ENCODE peak calls at places on chromosomes 12 and 14, in four cellular contexts. One of them, this sample, is unnamed.

GRCh38 chr12:97716356-97716755 is 253.8 kb downstream of the RMST start:
- DNase-seq in astrocyte: no peak
- DNase-seq in stomach: no peak
- DNase-seq in CD4-positive, alpha-beta T cell: no peak
- DNase-seq in this sample: no peak

GRCh38 chr14:45891417-45892080 is 638.5 kb upstream of the MIS18BP1 start:
- DNase-seq in stomach: peak; percentile 36
- DNase-seq in CD4-positive, alpha-beta T cell: no peak
- DNase-seq in astrocyte: no peak
- DNase-seq in this sample: peak; percentile 27

GRCh38 chr14:95329941-95330340 is 10.2 kb upstream of the CLMN start:
- DNase-seq in astrocyte: no peak
- DNase-seq in CD4-positive, alpha-beta T cell: no peak
- DNase-seq in stomach: no peak
- DNase-seq in this sample: no peak

GRCh38 chr12:44775916-44776315 is 100.2 kb downstream of the NELL2 start:
- DNase-seq in astrocyte: no peak
- DNase-seq in stomach: no peak
- DNase-seq in CD4-positive, alpha-beta T cell: no peak
- DNase-seq in this sample: no peak

GRCh38 chr12:102950107-102950949 is 7.1 kb upstream of the ASCL1 start:
- DNase-seq in CD4-positive, alpha-beta T cell: no peak
- DNase-seq in astrocyte: no peak
- DNase-seq in stomach: peak; percentile 45
- DNase-seq in this sample: no peak

GRCh38 chr12:43210437-43211197 is 341.4 kb downstream of the ADAMTS20 start:
- DNase-seq in CD4-positive, alpha-beta T cell: no peak
- DNase-seq in stomach: no peak
- DNase-seq in astrocyte: peak; percentile 92
- DNase-seq in this sample: no peak

GRCh38 chr14:32202468-32202865 is 602 bp downstream of the RNU6-8 start:
- DNase-seq in CD4-positive, alpha-beta T cell: no peak
- DNase-seq in astrocyte: no peak
- DNase-seq in stomach: no peak
- DNase-seq in this sample: no peak

GRCh38 chr12:17076335-17076734 is 470.4 kb upstream of the LMO3 start:
- DNase-seq in stomach: no peak
- DNase-seq in CD4-positive, alpha-beta T cell: no peak
- DNase-seq in astrocyte: peak; percentile 4
- DNase-seq in this sample: no peak

GRCh38 chr14:96502621-96503251 is 554 bp downstream of the PAPOLA start:
- DNase-seq in stomach: peak; percentile 59
- DNase-seq in astrocyte: peak; percentile 15
- DNase-seq in CD4-positive, alpha-beta T cell: peak; percentile 3
- DNase-seq in this sample: peak; percentile 38

GRCh38 chr12:52495385-52495784 is 2.3 kb upstream of the KRT6A start:
- DNase-seq in stomach: no peak
- DNase-seq in astrocyte: no peak
- DNase-seq in CD4-positive, alpha-beta T cell: no peak
- DNase-seq in this sample: no peak

GRCh38 chr12:102543931-102544485 is 63.6 kb upstream of the IGF1 start:
- DNase-seq in CD4-positive, alpha-beta T cell: no peak
- DNase-seq in stomach: no peak
- DNase-seq in astrocyte: no peak
- DNase-seq in this sample: no peak

GRCh38 chr14:28676481-28676880 is 90.1 kb upstream of the FOXG1 start:
- DNase-seq in stomach: no peak
- DNase-seq in CD4-positive, alpha-beta T cell: no peak
- DNase-seq in astrocyte: peak; percentile 63
- DNase-seq in this sample: no peak

GRCh38 chr12:87812030-87812429 is 217.2 kb downstream of the C12orf50 start:
- DNase-seq in CD4-positive, alpha-beta T cell: no peak
- DNase-seq in astrocyte: peak; percentile 66
- DNase-seq in stomach: no peak
- DNase-seq in this sample: no peak

GRCh38 chr12:119842380-119842779 is 34.7 kb downstream of the CIT start:
- DNase-seq in CD4-positive, alpha-beta T cell: no peak
- DNase-seq in astrocyte: no peak
- DNase-seq in stomach: no peak
- DNase-seq in this sample: no peak

GRCh38 chr12:80154261-80154660 is 54.9 kb downstream of the OTOGL start:
- DNase-seq in stomach: no peak
- DNase-seq in astrocyte: peak; percentile 27
- DNase-seq in CD4-positive, alpha-beta T cell: no peak
- DNase-seq in this sample: no peak

GRCh38 chr12:103742349-103742784 is 98.7 kb downstream of the NT5DC3 start:
- DNase-seq in stomach: peak; percentile 27
- DNase-seq in CD4-positive, alpha-beta T cell: no peak
- DNase-seq in astrocyte: peak; percentile 10
- DNase-seq in this sample: peak; percentile 58

GRCh38 chr12:93061414-93062099 is 132.5 kb upstream of the EEA1 start:
- DNase-seq in stomach: no peak
- DNase-seq in CD4-positive, alpha-beta T cell: no peak
- DNase-seq in astrocyte: no peak
- DNase-seq in this sample: no peak

GRCh38 chr14:68379510-68380303 is 413.2 kb downstream of the ZFP36L1 start:
- DNase-seq in CD4-positive, alpha-beta T cell: peak; percentile 26
- DNase-seq in astrocyte: peak; percentile 86
- DNase-seq in stomach: no peak
- DNase-seq in this sample: peak; percentile 39

GRCh38 chr12:44930972-44931600 is 55.0 kb upstream of the NELL2 start:
- DNase-seq in CD4-positive, alpha-beta T cell: no peak
- DNase-seq in stomach: no peak
- DNase-seq in astrocyte: peak; percentile 34
- DNase-seq in this sample: no peak

GRCh38 chr12:122199484-122200355 is 3.8 kb upstream of the B3GNT4 start:
- DNase-seq in stomach: no peak
- DNase-seq in astrocyte: no peak
- DNase-seq in CD4-positive, alpha-beta T cell: no peak
- DNase-seq in this sample: no peak

GRCh38 chr12:16691624-16692023 is 85.7 kb upstream of the LMO3 start:
- DNase-seq in CD4-positive, alpha-beta T cell: no peak
- DNase-seq in stomach: no peak
- DNase-seq in astrocyte: no peak
- DNase-seq in this sample: no peak

GRCh38 chr12:15688838-15689237 is 100.3 kb downstream of the EPS8 start:
- DNase-seq in astrocyte: no peak
- DNase-seq in CD4-positive, alpha-beta T cell: no peak
- DNase-seq in stomach: no peak
- DNase-seq in this sample: no peak
- H3K27ac ChIP-seq in astrocyte: peak overlapping the region; percentile 66
- H3K27ac ChIP-seq in CD4-positive, alpha-beta T cell: no peak overlapping the region
- H3K27ac ChIP-seq in stomach: peak overlapping the region; percentile 74
- H3K27ac ChIP-seq in this sample: no peak overlapping the region

DNA sequence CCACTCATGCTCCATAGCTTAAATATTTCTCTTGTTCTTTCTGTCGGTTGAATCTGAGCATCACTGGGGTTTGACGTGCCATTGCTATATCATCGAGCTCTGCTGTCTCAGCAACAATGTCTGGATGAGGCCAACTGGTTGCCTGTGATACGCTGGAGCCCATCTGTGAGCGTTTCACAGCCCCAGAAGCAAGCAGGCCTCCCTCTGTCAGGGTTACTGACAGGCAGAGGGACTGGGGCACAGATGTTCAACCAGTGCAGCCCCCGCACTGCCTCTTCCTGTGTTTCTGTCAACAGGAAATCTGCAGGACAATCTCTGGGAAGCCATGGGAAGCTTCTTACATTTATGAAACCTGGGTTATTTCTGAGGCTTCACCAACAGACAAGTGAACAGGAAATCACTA is 23.9 kb downstream of the DMAC2L start:
- DNase-seq in CD4-positive, alpha-beta T cell: no peak
- DNase-seq in astrocyte: peak; percentile 23
- DNase-seq in stomach: no peak
- DNase-seq in this sample: no peak
- H3K27ac ChIP-seq in CD4-positive, alpha-beta T cell: no peak overlapping the region
- H3K27ac ChIP-seq in astrocyte: peak overlapping the region; percentile 48
- H3K27ac ChIP-seq in stomach: peak overlapping the region; percentile 75
- H3K27ac ChIP-seq in this sample: peak overlapping the region; percentile 62

GRCh38 chr12:33531261-33531660 is 91.6 kb upstream of the SYT10 start:
- DNase-seq in stomach: no peak
- DNase-seq in CD4-positive, alpha-beta T cell: no peak
- DNase-seq in astrocyte: no peak
- DNase-seq in this sample: no peak

GRCh38 chr12:33533527-33533926 is 93.9 kb upstream of the SYT10 start:
- DNase-seq in CD4-positive, alpha-beta T cell: no peak
- DNase-seq in stomach: no peak
- DNase-seq in astrocyte: no peak
- DNase-seq in this sample: no peak

DNA sequence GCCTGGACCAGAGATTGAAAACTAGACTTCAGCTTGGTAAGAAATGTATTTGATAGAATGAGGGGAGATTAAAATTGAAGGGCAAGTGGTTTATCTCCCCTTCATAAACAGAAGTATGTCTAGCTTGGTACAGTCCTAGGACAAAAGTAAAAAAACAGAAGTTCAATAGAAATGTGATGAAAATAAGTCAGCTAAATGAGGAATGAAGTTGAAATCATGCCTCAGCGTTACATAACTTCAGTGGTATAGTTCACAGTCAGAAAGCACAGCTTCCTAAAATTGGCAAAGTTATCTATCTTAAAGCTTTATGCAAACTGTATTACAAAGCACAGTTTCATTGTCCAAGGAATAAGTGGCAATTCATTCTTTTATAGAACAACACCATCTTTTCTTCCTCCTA is 90.2 kb upstream of the SYT10 start:
- DNase-seq in CD4-positive, alpha-beta T cell: no peak
- DNase-seq in astrocyte: no peak
- DNase-seq in stomach: no peak
- DNase-seq in this sample: no peak
- H3K27ac ChIP-seq in CD4-positive, alpha-beta T cell: no peak overlapping the region
- H3K27ac ChIP-seq in astrocyte: no peak overlapping the region
- H3K27ac ChIP-seq in stomach: no peak overlapping the region
- H3K27ac ChIP-seq in this sample: no peak overlapping the region

GRCh38 chr12:110023634-110024023 is 24.4 kb downstream of the ANKRD13A start:
- DNase-seq in stomach: no peak
- DNase-seq in astrocyte: no peak
- DNase-seq in CD4-positive, alpha-beta T cell: no peak
- DNase-seq in this sample: no peak

GRCh38 chr12:110028323-110028722 is 20.0 kb downstream of the C12orf76 start:
- DNase-seq in CD4-positive, alpha-beta T cell: no peak
- DNase-seq in astrocyte: no peak
- DNase-seq in stomach: no peak
- DNase-seq in this sample: no peak

GRCh38 chr12:110020956-110021355 is 21.7 kb downstream of the ANKRD13A start:
- DNase-seq in astrocyte: no peak
- DNase-seq in stomach: no peak
- DNase-seq in CD4-positive, alpha-beta T cell: no peak
- DNase-seq in this sample: no peak

DNA sequence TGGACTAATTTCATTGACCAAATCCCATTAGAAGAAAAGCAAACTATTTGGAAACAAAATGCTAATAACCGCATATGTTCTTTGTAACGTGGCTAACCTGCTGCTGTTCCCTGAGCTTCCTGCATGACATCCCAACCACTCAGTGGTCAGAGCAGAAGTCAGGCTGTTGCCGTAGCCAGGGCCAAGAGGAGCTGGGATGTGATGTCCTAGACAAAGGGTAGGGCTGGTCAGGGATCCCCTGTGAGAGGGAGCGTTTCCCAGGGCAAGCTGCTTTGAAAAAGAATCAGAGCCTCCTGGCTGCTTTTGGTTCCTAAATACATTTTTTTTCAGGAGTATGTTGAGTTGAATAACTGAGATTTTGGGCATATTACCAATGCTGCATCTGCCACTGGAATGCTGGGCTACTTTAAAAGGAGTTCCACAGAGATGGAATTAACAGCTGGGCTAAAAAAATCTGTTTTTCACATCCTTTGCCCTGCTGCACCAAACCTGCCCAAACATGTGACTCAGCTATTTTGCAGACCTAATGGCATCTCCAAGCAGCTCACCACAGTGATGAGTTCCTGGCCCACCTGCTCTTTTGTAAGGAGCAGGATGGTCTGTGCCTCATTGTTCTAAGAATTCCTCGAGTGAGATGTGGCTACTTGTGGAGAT is 23.9 kb downstream of the ANKRD13A start:
- DNase-seq in CD4-positive, alpha-beta T cell: no peak
- DNase-seq in astrocyte: peak; percentile 89
- DNase-seq in stomach: no peak
- DNase-seq in this sample: no peak
- H3K27ac ChIP-seq in CD4-positive, alpha-beta T cell: no peak overlapping the region
- H3K27ac ChIP-seq in astrocyte: peak overlapping the region; percentile 67
- H3K27ac ChIP-seq in stomach: no peak overlapping the region
- H3K27ac ChIP-seq in this sample: no peak overlapping the region

DNA sequence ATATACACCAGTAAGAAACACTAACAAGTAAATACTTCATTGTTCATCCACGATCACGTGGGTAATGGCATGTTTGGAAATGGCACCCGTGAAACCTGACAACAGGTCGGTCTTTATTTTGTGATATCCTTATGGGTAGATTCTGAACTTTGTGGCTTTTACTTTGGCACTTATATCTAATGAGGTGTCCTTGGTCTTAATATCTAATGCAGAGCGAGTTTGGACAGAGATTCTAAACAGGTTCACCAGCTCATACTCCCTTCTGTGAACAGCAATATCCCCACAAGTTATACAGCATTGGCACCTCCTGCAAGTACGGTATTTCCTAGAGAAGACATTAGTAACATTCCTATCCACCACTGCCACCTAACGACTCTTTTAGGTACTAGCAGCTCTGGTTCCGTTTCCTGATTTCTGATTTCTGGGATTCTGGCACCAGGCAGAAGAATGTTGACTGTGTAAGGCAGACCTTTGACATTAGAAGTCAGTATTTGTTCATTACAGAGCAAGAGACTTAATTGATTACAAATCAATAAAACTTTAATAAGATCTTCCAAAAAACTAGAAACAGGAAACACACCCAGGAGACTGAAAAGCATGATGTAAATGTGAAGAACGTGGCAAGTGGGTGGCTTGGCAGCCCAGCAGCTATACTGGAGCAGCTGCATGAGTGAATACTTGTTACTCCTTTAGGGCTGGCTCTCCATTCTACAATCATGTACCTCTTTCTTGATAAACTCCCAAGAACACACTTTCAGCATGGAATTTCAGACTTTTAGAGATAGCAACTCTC is 2.5 kb downstream of the ANG start:
- DNase-seq in stomach: peak; percentile 45
- DNase-seq in astrocyte: peak; percentile 45
- DNase-seq in CD4-positive, alpha-beta T cell: no peak
- DNase-seq in this sample: peak; percentile 63
- H3K27ac ChIP-seq in stomach: peak overlapping the region; percentile 31
- H3K27ac ChIP-seq in astrocyte: no peak overlapping the region
- H3K27ac ChIP-seq in CD4-positive, alpha-beta T cell: no peak overlapping the region
- H3K27ac ChIP-seq in this sample: no peak overlapping the region

GRCh38 chr14:61351457-61351856 is 30.1 kb downstream of the PRKCH start:
- DNase-seq in astrocyte: no peak
- DNase-seq in stomach: no peak
- DNase-seq in CD4-positive, alpha-beta T cell: no peak
- DNase-seq in this sample: no peak
- H3K27ac ChIP-seq in astrocyte: no peak overlapping the region
- H3K27ac ChIP-seq in stomach: no peak overlapping the region
- H3K27ac ChIP-seq in CD4-positive, alpha-beta T cell: no peak overlapping the region
- H3K27ac ChIP-seq in this sample: no peak overlapping the region